ENCODE peak calls at places on chromosomes 13 and 19, in six cellular contexts. G is stomach, K is transverse colon, N is ovary, H is tibial nerve, S is suprapubic skin. L is an unnamed sample.
A peak's percentile ranks its signal among the peaks of the same experiment; 100 is the strongest.

GRCh38 chr19:40284501-40285352 is at the start of gene AKT2:
- DNase-seq in G (no peak), K (no peak), N (peak; percentile 89), H (no peak), S (peak; percentile 86), L (no peak)

GRCh38 chr19:35484637-35485036 is 5.6 kb downstream of the KRTDAP start:
- DNase-seq in G (no peak), K (no peak), N (no peak), H (no peak), S (no peak), L (no peak)

GRCh38 chr19:801030-801860 is 4.0 kb downstream of the PTBP1 start:
- DNase-seq in G (peak; percentile 84), K (peak; percentile 60), N (peak; percentile 71), H (no peak), S (no peak), L (peak; percentile 80)

GRCh38 chr19:17751103-17751911 is at the start of gene FCHO1:
- DNase-seq in G (peak; percentile 51), K (peak; percentile 80), N (no peak), H (no peak), S (no peak), L (peak; percentile 76)

GRCh38 chr19:30530751-30531150 is 158.6 kb downstream of the ZNF536 start:
- DNase-seq in G (no peak), K (no peak), N (no peak), H (no peak), S (peak; percentile 37), L (no peak)

GRCh38 chr19:16627194-16627927 is 643 bp downstream of the MED26 start:
- DNase-seq in G (no peak), K (peak; percentile 24), N (peak; percentile 45), H (no peak), S (no peak), L (no peak)

GRCh38 chr19:41700381-41701195 is 7.8 kb upstream of the CEACAM5 start:
- DNase-seq in G (peak; percentile 16), K (peak; percentile 6), N (no peak), H (no peak), S (peak; percentile 43), L (no peak)

GRCh38 chr13:40681341-40682051 is 15.1 kb upstream of the FOXO1 start:
- DNase-seq in G (no peak), K (no peak), N (no peak), H (no peak), S (no peak), L (no peak)

GRCh38 chr13:98839826-98840769 is 87.6 kb upstream of the SLC15A1 start:
- DNase-seq in G (peak; percentile 62), K (peak; percentile 51), N (peak; percentile 43), H (peak; percentile 33), S (no peak), L (peak; percentile 16)

GRCh38 chr13:99389520-99390304 is 82.5 kb upstream of the GPR183 start:
- DNase-seq in G (no peak), K (no peak), N (no peak), H (no peak), S (no peak), L (no peak)

GRCh38 chr13:41019027-41019487 is at the start of gene ELF1:
- DNase-seq in G (peak; percentile 59), K (peak; percentile 76), N (no peak), H (no peak), S (no peak), L (peak; percentile 81)

GRCh38 chr13:100409132-100409531 is 179.5 kb downstream of the GGACT start:
- DNase-seq in G (no peak), K (no peak), N (no peak), H (no peak), S (no peak), L (no peak)

GRCh38 chr13:29886446-29886845 is 36.0 kb upstream of the UBL3 start:
- DNase-seq in G (no peak), K (no peak), N (no peak), H (no peak), S (no peak), L (no peak)

GRCh38 chr19:49097453-49098288 is 12.4 kb downstream of the SNRNP70 start:
- DNase-seq in G (peak; percentile 82), K (peak; percentile 77), N (peak; percentile 72), H (peak; percentile 33), S (no peak), L (no peak)

GRCh38 chr19:41575998-41576397 is at the start of gene CEACAM21:
- DNase-seq in G (peak; percentile 45), K (peak; percentile 66), N (no peak), H (no peak), S (no peak), L (no peak)

GRCh38 chr13:28528848-28529247 is 33.9 kb upstream of the FLT1 start:
- DNase-seq in G (no peak), K (no peak), N (no peak), H (no peak), S (no peak), L (no peak)

GRCh38 chr13:77528834-77529500 is 6.5 kb upstream of the SCEL start:
- DNase-seq in G (no peak), K (no peak), N (no peak), H (no peak), S (no peak), L (no peak)

GRCh38 chr19:35124098-35125060 is 8.8 kb downstream of the FXYD3 start:
- DNase-seq in G (peak; percentile 96), K (peak; percentile 96), N (peak; percentile 93), H (peak; percentile 93), S (peak; percentile 97), L (peak; percentile 92)

GRCh38 chr19:51240866-51241265 is 10.0 kb upstream of the SIGLECL1 start:
- DNase-seq in G (no peak), K (no peak), N (no peak), H (no peak), S (no peak), L (no peak)

GRCh38 chr13:69796256-69796655 is 311.4 kb upstream of the ATXN8OS start:
- DNase-seq in G (no peak), K (no peak), N (no peak), H (no peak), S (no peak), L (no peak)
- TF ChIP-seq CTCF in G (no peak), K (no peak), N (no peak), H (no peak), S (no peak), L (no peak)

GRCh38 chr19:13796301-13797057 is 1.2 kb downstream of the ZSWIM4 start:
- DNase-seq in G (peak; percentile 53), K (peak; percentile 51), N (peak; percentile 68), H (peak; percentile 46), S (peak; percentile 89), L (peak; percentile 85)

GRCh38 chr19:13795595-13796300 is 505 bp downstream of the ZSWIM4 start:
- DNase-seq in G (no peak), K (no peak), N (peak; percentile 43), H (no peak), S (no peak), L (peak; percentile 62)

GRCh38 chr19:13794388-13794751 is 873 bp upstream of the ZSWIM4 start:
- DNase-seq in G (peak; percentile 80), K (peak; percentile 78), N (peak; percentile 87), H (peak; percentile 58), S (no peak), L (peak; percentile 62)

GRCh38 chr19:13797058-13797440 is 1.8 kb downstream of the ZSWIM4 start:
- DNase-seq in G (no peak), K (no peak), N (no peak), H (no peak), S (no peak), L (no peak)

DNA sequence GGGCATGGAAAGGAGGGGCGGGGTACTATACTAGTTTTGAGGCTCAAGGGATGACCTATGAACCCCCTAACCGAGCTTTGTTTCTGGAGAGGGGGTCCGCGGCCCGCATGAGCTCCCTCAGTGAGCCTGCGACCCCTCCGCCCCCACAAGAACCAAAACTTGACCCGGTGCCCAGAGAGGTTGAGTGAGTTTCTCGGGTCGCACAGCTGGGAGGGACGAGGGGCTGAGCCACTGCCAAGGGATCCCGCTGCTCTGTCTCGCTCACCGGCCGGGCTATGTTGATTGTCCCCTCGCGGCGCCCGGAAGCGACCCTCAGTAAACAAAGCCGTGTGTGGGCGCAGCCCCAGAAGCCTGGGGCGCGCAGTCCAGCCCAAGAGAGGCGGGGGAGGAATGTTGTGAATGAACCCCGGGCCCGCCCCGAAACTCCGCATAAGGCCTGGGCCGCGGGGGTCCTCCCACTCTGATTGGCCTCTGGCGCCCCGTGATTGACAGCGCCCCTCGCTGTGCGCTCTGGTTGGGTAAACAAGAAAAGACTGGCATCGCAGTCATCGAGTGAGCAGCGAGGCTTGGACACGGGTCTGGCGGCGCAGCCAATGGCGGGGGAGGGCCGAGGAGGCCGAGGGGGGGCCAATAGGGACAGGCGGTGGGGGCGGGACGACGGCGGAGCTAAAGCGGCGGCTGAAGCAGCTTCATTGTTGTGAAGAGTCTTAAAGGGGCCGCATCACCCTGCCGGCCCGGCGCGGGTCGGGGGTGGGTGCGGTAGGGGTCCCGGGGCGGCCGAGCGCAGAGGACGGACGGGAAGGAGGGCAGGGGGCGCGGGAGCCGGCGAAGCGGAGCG is at the start of gene ZSWIM4:
- DNase-seq in G (peak; percentile 99), K (peak; percentile 99), N (peak; percentile 97), H (peak; percentile 99), S (peak; percentile 100), L (peak; percentile 98)
- TF ChIP-seq EP300 in G (no peak), K (no peak), N (no peak), H (peak; percentile 76), S (no peak), L (no peak)

GRCh38 chr13:106569233-106570095 is 1.5 kb upstream of the ARGLU1 start:
- DNase-seq in G (no peak), K (no peak), N (no peak), H (no peak), S (no peak), L (no peak)

GRCh38 chr13:106567421-106568224 is at the start of gene ARGLU1:
- DNase-seq in G (peak; percentile 94), K (peak; percentile 96), N (peak; percentile 98), H (peak; percentile 88), S (peak; percentile 96), L (peak; percentile 92)

GRCh38 chr13:106568225-106569003 is 477 bp upstream of the ARGLU1 start:
- DNase-seq in G (no peak), K (no peak), N (no peak), H (no peak), S (no peak), L (no peak)

GRCh38 chr13:106565127-106565775 is 2.7 kb downstream of the ARGLU1 start:
- DNase-seq in G (no peak), K (no peak), N (no peak), H (no peak), S (no peak), L (no peak)

DNA sequence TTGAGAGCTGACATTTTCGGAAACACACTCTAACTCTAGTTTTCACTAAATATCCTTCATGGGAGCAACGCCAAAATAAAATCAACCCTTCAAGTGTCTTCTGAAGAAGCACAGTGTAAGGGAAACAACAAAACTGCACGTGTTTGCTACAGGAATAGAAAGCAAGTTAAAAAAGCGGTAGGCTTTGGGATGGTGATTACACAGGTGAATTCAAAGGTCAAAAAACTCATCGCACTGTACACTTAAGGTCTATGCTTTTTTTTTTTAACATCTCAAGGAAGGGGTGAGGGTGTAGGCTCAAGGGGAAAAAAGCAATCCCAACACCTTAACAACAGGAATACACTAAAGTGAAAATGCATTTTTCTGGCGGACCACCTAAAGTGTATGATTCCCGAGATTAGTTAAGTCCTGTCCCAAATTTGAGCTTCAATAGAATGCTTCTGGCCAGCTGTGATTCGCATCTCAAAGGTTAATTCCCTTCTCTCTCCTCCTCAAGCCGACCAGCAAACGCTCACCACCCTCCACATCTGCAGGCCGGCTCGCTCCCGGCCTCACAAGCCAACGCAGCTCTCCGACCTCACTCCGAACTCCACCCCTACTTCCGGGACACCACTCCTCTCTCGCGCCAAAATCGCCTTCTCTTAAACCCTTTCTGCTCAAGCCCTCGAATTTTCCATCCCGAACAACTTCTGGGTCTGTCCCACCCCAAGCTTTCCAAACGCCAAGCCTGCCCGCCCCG is 1.1 kb downstream of the ARGLU1 start:
- DNase-seq in G (peak; percentile 63), K (peak; percentile 69), N (peak; percentile 60), H (peak; percentile 28), S (no peak), L (no peak)
- H3K36me3 ChIP-seq in G (no peaks in the 10 kb centered on the region), K (no peaks in the 10 kb centered on the region), N (no peaks in the 10 kb centered on the region), H (no peaks in the 10 kb centered on the region), S (no peaks in the 10 kb centered on the region), L (no peaks in the 10 kb centered on the region)

GRCh38 chr13:110616103-110617101 is 1.1 kb downstream of the NAXD start:
- DNase-seq in G (peak; percentile 55), K (peak; percentile 52), N (peak; percentile 65), H (no peak), S (no peak), L (peak; percentile 57)
- TF ChIP-seq CTCF in G (no peak), K (no peak), N (no peak), H (no peak), S (no peak), L (no peak)

L was measured in upper lobe of left lung.